ENCODE peak calls at places on chromosomes 16 and 17, in six cellular contexts. K, X, A, D, U and E are unnamed samples.

GRCh38 chr16:69564845-69565610 is 738 bp upstream of the NFAT5 start:
- DNase-seq in X (no peak), A (no peak), K (no peak), U (no peak), D (no peak), E (peak; percentile 11)

GRCh38 chr16:19210175-19210924 is 42.3 kb downstream of the SYT17 start:
- DNase-seq in K (no peak), D (no peak), X (no peak), A (no peak), U (no peak), E (no peak)

GRCh38 chr16:29729116-29729521 is 16.7 kb downstream of the C16orf54 start:
- DNase-seq in A (peak; percentile 71), D (peak; percentile 21), X (no peak), K (no peak), U (no peak), E (no peak)

GRCh38 chr17:72622661-72623433 is 469.6 kb downstream of the SLC39A11 start:
- DNase-seq in K (peak; percentile 73), A (no peak), X (no peak), U (no peak), D (no peak), E (no peak)

GRCh38 chr17:75096082-75096625 is 8.4 kb downstream of the SLC16A5 start:
- DNase-seq in X (no peak), A (peak; percentile 91), D (no peak), U (peak; percentile 7), K (peak; percentile 90), E (no peak)

GRCh38 chr16:73037331-73037745 is 10.6 kb downstream of the ZFHX3 start:
- DNase-seq in D (no peak), X (no peak), U (no peak), K (no peak), A (no peak), E (no peak)

GRCh38 chr17:33602981-33603380 is 309.9 kb upstream of the ASIC2 start:
- DNase-seq in K (no peak), U (no peak), D (peak; percentile 37), A (no peak), X (no peak), E (no peak)

GRCh38 chr16:31215287-31216115 is 1.4 kb downstream of the PYDC1 start:
- DNase-seq in U (no peak), X (peak; percentile 25), D (peak; percentile 69), K (no peak), A (peak; percentile 39), E (peak; percentile 34)

GRCh38 chr17:81717766-81718089 is 5.6 kb downstream of the SLC25A10 start:
- DNase-seq in K (no peak), X (no peak), A (no peak), U (no peak), D (no peak), E (no peak)

GRCh38 chr17:51319186-51319585 is 58.8 kb downstream of the UTP18 start:
- DNase-seq in K (no peak), D (no peak), X (no peak), U (no peak), A (no peak), E (no peak)

GRCh38 chr17:68697850-68698313 is 96.7 kb upstream of the FAM20A start:
- DNase-seq in D (no peak), U (no peak), X (no peak), K (no peak), A (peak; percentile 14), E (no peak)

GRCh38 chr16:85149776-85150175 is 37.5 kb upstream of the CIBAR2 start:
- DNase-seq in D (no peak), A (no peak), X (no peak), U (peak; percentile 48), K (no peak), E (peak; percentile 45)

GRCh38 chr16:25106567-25107465 is 4.7 kb upstream of the LCMT1 start:
- DNase-seq in A (peak; percentile 90), K (no peak), D (peak; percentile 93), U (peak; percentile 92), X (peak; percentile 79), E (peak; percentile 97)

GRCh38 chr17:74749262-74750038 is 1.0 kb downstream of the NHERF1 start:
- DNase-seq in U (no peak), X (peak; percentile 56), K (no peak), D (peak; percentile 69), A (no peak), E (no peak)

GRCh38 chr17:21289902-21290571 is 5.5 kb downstream of the MAP2K3 start:
- DNase-seq in X (no peak), K (no peak), U (no peak), A (no peak), D (no peak), E (no peak)

GRCh38 chr16:69084301-69084700 is 21.2 kb upstream of the HAS3 start:
- DNase-seq in D (no peak), A (no peak), U (no peak), K (no peak), X (no peak), E (no peak)

GRCh38 chr17:77959926-77960521 is 1.5 kb downstream of the TNRC6C start:
- DNase-seq in A (no peak), U (no peak), K (no peak), D (no peak), X (no peak), E (peak; percentile 25)

GRCh38 chr16:70402916-70403659 is 35.8 kb downstream of the ST3GAL2 start:
- DNase-seq in U (no peak), K (no peak), X (no peak), D (no peak), A (peak; percentile 44), E (no peak)

GRCh38 chr16:11675561-11676511 is 7.6 kb downstream of the SNN start:
- DNase-seq in A (peak; percentile 88), U (no peak), X (peak; percentile 25), D (no peak), K (no peak), E (no peak)

GRCh38 chr16:24883714-24884151 is 38.0 kb downstream of the SLC5A11 start:
- DNase-seq in U (no peak), X (no peak), K (no peak), D (no peak), A (no peak), E (no peak)

GRCh38 chr17:49696233-49696761 is 11.5 kb downstream of the SLC35B1 start:
- DNase-seq in D (no peak), X (peak; percentile 76), A (no peak), U (no peak), K (no peak), E (no peak)

GRCh38 chr17:56593741-56594527 is 435 bp downstream of the NOG start:
- DNase-seq in D (peak; percentile 75), K (no peak), U (peak; percentile 67), A (peak; percentile 13), X (peak; percentile 39), E (peak; percentile 52)

GRCh38 chr17:42275527-42276358 is 448 bp downstream of the STAT5B start:
- DNase-seq in K (no peak), A (no peak), U (peak; percentile 11), D (no peak), X (peak; percentile 45), E (peak; percentile 56)

GRCh38 chr17:29560306-29560705 is 6.5 kb downstream of the ABHD15 start:
- DNase-seq in U (no peak), D (no peak), A (no peak), X (no peak), K (no peak), E (no peak)

GRCh38 chr16:67419502-67419901 is 3.2 kb upstream of the ZDHHC1 start:
- DNase-seq in X (no peak), U (no peak), A (no peak), K (no peak), D (no peak), E (no peak)

GRCh38 chr16:66658143-66658859 is 38.2 kb downstream of the CMTM4 start:
- DNase-seq in U (no peak), D (no peak), K (no peak), X (no peak), A (no peak), E (no peak)

GRCh38 chr17:5644065-5644464 is 59.8 kb upstream of the NLRP1 start:
- DNase-seq in A (no peak), X (no peak), D (no peak), K (no peak), U (no peak), E (peak; percentile 15)

GRCh38 chr16:65319621-65320231 is 197.9 kb upstream of the CDH11 start:
- DNase-seq in K (no peak), U (no peak), X (no peak), D (no peak), A (no peak), E (no peak)

GRCh38 chr16:81697886-81698635 is 81.0 kb upstream of the PLCG2 start:
- DNase-seq in K (no peak), U (peak; percentile 57), X (no peak), D (no peak), A (no peak), E (peak; percentile 67)

GRCh38 chr17:72222971-72223370 is 102.2 kb downstream of the SOX9 start:
- DNase-seq in X (no peak), D (no peak), K (no peak), A (no peak), U (no peak), E (no peak)

GRCh38 chr16:8971416-8971815 is 7.7 kb upstream of the USP7 start:
- DNase-seq in U (no peak), D (no peak), A (no peak), K (no peak), X (no peak), E (no peak)

GRCh38 chr16:2250652-2251280 is 621 bp downstream of the ECI1 start:
- DNase-seq in K (no peak), A (no peak), U (peak; percentile 12), X (peak; percentile 63), D (peak; percentile 30), E (no peak)

GRCh38 chr17:63961355-63962207 is 11.1 kb downstream of the SCN4A start:
- DNase-seq in U (no peak), A (peak; percentile 68), X (peak; percentile 26), D (peak; percentile 98), K (no peak), E (peak; percentile 36)

GRCh38 chr17:10265100-10265810 is 66.8 kb upstream of the GAS7 start:
- DNase-seq in K (no peak), U (no peak), X (no peak), D (no peak), A (no peak), E (no peak)